ENCODE peak calls at places on chromosomes 3 and 15, in nine cellular contexts. I is A549, L is Peyer's patch, M is H54, B is K562, R is body of pancreas, H is lower leg skin, T is heart left ventricle, U is GM12878. Z is an unnamed sample.

GRCh38 chr3:12005951-12006625 is 1.9 kb downstream of the SYN2 start:
- DNase-seq in H (no peak), L (no peak), T (no peak), U (no peak), M (no peak), B (no peak), I (no peak), R (no peak), Z (no peak)

GRCh38 chr15:90691982-90692773 is 25.0 kb upstream of the BLM start:
- DNase-seq in U (peak; percentile 84), H (no peak), R (no peak), B (no peak), M (no peak), L (no peak), I (no peak), T (no peak), Z (no peak)

GRCh38 chr15:25798207-25798931 is 64.8 kb downstream of the ATP10A start:
- DNase-seq in U (no peak), H (no peak), T (peak; percentile 56), L (peak; percentile 30), M (no peak), B (no peak), R (no peak), I (no peak), Z (no peak)

GRCh38 chr3:49618412-49618811 is 55.7 kb upstream of the APEH start:
- DNase-seq in B (no peak), L (no peak), I (no peak), M (no peak), H (no peak), U (no peak), R (no peak), T (no peak), Z (no peak)

GRCh38 chr3:41652506-41652905 is 309.4 kb downstream of the ULK4 start:
- DNase-seq in U (no peak), M (no peak), T (no peak), R (no peak), I (no peak), H (no peak), B (no peak), L (no peak), Z (no peak)

GRCh38 chr3:190182418-190183043 is 61.8 kb upstream of the P3H2 start:
- DNase-seq in H (no peak), I (peak; percentile 28), U (no peak), M (no peak), T (no peak), R (no peak), B (no peak), L (no peak), Z (no peak)

GRCh38 chr15:51108933-51109550 is 14.3 kb upstream of the TNFAIP8L3 start:
- DNase-seq in T (no peak), L (no peak), H (no peak), U (no peak), M (no peak), I (no peak), R (no peak), B (no peak), Z (no peak)

GRCh38 chr15:70722266-70723123 is 40.9 kb downstream of the UACA start:
- DNase-seq in L (no peak), H (no peak), M (no peak), R (no peak), U (no peak), I (peak; percentile 65), B (peak; percentile 22), T (no peak), Z (peak; percentile 42)

GRCh38 chr15:39472661-39473657 is 107.9 kb upstream of the THBS1 start:
- DNase-seq in R (peak; percentile 85), B (no peak), L (peak; percentile 57), U (no peak), H (peak; percentile 67), I (no peak), M (no peak), T (peak; percentile 72), Z (no peak)

DNA sequence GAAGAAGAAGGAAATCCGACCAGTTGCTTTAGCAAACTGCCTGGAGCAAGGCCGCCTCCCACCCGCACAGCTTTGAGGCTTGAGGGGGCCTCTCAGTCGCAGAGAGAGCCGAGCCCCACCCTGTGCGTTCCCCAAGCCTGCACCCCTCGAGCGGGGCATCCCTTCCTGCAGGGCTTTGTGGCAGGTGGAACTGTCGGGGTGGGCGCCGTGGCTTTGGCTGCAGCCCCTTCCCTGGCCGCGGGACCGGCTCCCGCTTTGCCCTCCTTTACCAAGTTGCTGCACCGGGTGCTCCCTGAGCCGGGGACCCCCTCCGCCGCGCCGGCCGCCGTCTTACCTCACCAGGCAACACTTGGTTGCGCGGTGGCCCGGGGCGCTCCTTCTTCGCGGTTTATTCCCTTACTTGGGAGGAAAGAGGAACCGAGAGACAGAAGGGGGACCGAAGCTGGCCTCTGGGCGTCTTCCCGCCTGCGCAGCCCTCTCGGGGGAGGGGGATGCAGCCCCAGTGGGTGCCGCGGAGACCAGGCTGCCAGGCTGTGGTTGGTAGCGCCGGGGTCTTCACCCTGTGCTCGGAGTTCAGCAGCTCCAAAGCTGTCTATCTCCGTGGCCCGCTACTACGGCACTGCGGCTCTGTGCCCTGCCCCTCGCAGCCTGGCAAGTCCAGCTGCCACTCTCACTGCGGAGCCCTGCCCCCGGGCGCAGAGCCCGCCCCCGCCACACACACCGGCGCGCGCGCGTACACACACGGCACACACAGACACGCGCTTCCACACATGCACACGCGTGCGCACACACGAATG is at the start of gene DGKG:
- DNase-seq in B (no peak), I (peak; percentile 52), U (no peak), L (peak; percentile 62), R (peak; percentile 59), M (peak; percentile 63), T (peak; percentile 81), H (no peak), Z (no peak)
- TF ChIP-seq POLR2A in B (no peak), I (no peak), U (no peak), L (no peak), R (peak; percentile 25), M (peak; percentile 81), T (peak; percentile 73), H (no peak), Z (no peak)

GRCh38 chr3:101940521-101940992 is 91.2 kb downstream of the NFKBIZ start:
- DNase-seq in R (no peak), T (peak; percentile 78), H (no peak), M (no peak), U (no peak), B (no peak), L (no peak), I (no peak), Z (no peak)
- TF ChIP-seq POLR2A in R (no peak), T (no peak), H (no peak), M (no peak), U (no peak), B (no peak), L (no peak), I (no peak), Z (no peak)

GRCh38 chr15:81001180-81002003 is 669 bp downstream of the TLNRD1 start:
- DNase-seq in B (peak; percentile 73), I (peak; percentile 59), M (no peak), U (no peak), R (peak; percentile 57), H (peak; percentile 55), T (peak; percentile 84), L (peak; percentile 81), Z (peak; percentile 41)

GRCh38 chr15:81000144-81000625 is 538 bp upstream of the TLNRD1 start:
- DNase-seq in B (no peak), T (no peak), I (no peak), R (no peak), M (no peak), H (no peak), L (no peak), U (no peak), Z (no peak)

GRCh38 chr15:80998252-80998651 is 2.5 kb upstream of the TLNRD1 start:
- DNase-seq in L (no peak), T (no peak), B (no peak), I (no peak), H (no peak), M (no peak), U (no peak), R (no peak), Z (no peak)

GRCh38 chr15:81000626-81001179 is at the start of gene TLNRD1:
- DNase-seq in I (peak; percentile 95), B (peak; percentile 84), R (peak; percentile 92), U (no peak), L (peak; percentile 93), M (peak; percentile 72), T (peak; percentile 94), H (peak; percentile 89), Z (peak; percentile 25)

GRCh38 chr15:80999623-81000036 is 1.1 kb upstream of the TLNRD1 start:
- DNase-seq in B (peak; percentile 32), H (no peak), U (no peak), M (no peak), T (no peak), L (peak; percentile 60), I (no peak), R (peak; percentile 84), Z (no peak)
- TF ChIP-seq POLR2A in B (peak; percentile 63), H (no peak), U (no peak), M (no peak), T (no peak), L (peak; percentile 32), I (no peak), R (peak; percentile 90), Z (no peak)

GRCh38 chr15:99435138-99435695 is 130.6 kb upstream of the MEF2A start:
- DNase-seq in B (no peak), U (no peak), M (no peak), I (no peak), H (peak; percentile 72), L (peak; percentile 84), R (peak; percentile 27), T (peak; percentile 65), Z (no peak)
- TF ChIP-seq POLR2A in B (no peak), U (no peak), M (no peak), I (no peak), H (no peak), L (no peak), R (no peak), T (no peak), Z (no peak)

DNA sequence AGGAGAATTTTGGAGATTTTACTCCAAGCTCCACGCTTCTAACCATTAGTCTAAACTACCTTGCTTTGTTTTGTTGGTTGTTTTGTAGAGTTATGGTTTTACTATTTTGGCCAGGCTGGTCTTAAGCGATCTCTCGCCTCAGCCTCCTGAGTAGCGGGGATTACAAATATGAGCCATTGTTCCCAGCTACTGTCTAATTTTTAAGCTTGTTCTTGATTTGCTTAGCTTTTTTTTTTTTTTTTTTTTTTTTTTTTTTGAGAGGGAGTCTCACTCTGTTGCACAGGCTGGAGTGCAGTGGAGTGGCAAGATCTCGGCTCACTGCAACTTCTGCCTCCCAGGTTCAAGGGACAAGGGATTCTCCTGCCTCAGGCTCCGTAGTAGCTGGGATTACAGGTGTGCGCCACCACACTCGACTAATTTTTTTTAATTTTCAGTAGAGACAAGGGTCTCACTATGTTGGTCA is 28.5 kb downstream of the EFCAB12 start:
- DNase-seq in L (no peak), T (no peak), B (no peak), U (no peak), H (no peak), R (peak; percentile 23), I (no peak), M (no peak), Z (no peak)
- TF ChIP-seq POLR2A in L (no peak), T (no peak), B (peak; percentile 96), U (peak; percentile 27), H (no peak), R (peak; percentile 79), I (peak; percentile 42), M (peak; percentile 49), Z (peak; percentile 72)

Z was measured in erythroblast.